ENCODE peak calls at places on chromosomes 6 and 20, in seven cellular contexts. I is HT1080; S is activated CD8-positive, alpha-beta memory T cell treated with anti-CD3 and anti-CD28 coated beads, Interleukin-2, amount 50 U/mL, for 4 hours; P is HT-29; T is activated T-helper 1 cell treated with Interleukin-2 at 50 U/mL for 16 hours; M is K562; D is A673. B is an unnamed sample.

GRCh38 chr20:32302507-32302872 is 25.0 kb downstream of the KIF3B start:
- DNase-seq in D (no peak), M (no peak), P (no peak), T (no peak), S (no peak), I (no peak), B (no peak)

GRCh38 chr6:149267513-149268043 is 49.9 kb upstream of the TAB2 start:
- DNase-seq in M (no peak), S (no peak), I (no peak), P (no peak), D (no peak), T (no peak), B (no peak)

GRCh38 chr6:143739341-143739851 is 61.6 kb downstream of the PHACTR2 start:
- DNase-seq in M (no peak), D (no peak), T (no peak), I (no peak), P (no peak), S (no peak), B (no peak)

GRCh38 chr6:142187209-142187608 is 40.1 kb downstream of the VTA1 start:
- DNase-seq in M (peak), I (peak), D (peak), P (no peak), T (no peak), S (no peak), B (peak)

GRCh38 chr20:38878798-38879197 is 47.4 kb upstream of the FAM83D start:
- DNase-seq in T (no peak), S (no peak), M (peak), D (peak), I (peak), P (peak), B (no peak)

GRCh38 chr6:157317129-157317814 is 6.0 kb downstream of the TMEM242 start:
- DNase-seq in P (peak), S (no peak), I (peak), T (no peak), M (peak), D (peak), B (peak)

GRCh38 chr6:103983000-103983399 is 876.7 kb downstream of the HACE1 start:
- DNase-seq in I (no peak), P (no peak), S (no peak), D (peak), T (no peak), M (no peak), B (no peak)

GRCh38 chr6:129475477-129476247 is 234.3 kb downstream of the ARHGAP18 start:
- DNase-seq in I (no peak), T (no peak), M (no peak), P (no peak), D (no peak), S (no peak), B (no peak)

GRCh38 chr6:2659882-2660281 is 90.8 kb downstream of the MYLK4 start:
- DNase-seq in D (no peak), S (no peak), P (no peak), I (peak), M (no peak), T (no peak), B (peak)

GRCh38 chr20:45104786-45105185 is 3.9 kb upstream of the KCNS1 start:
- DNase-seq in I (peak), D (peak), T (no peak), P (no peak), M (no peak), S (no peak), B (peak)

GRCh38 chr20:45306431-45306982 is at the start of gene RBPJL:
- DNase-seq in M (peak), S (peak), P (no peak), I (no peak), D (no peak), T (peak), B (no peak)

GRCh38 chr6:88459224-88459623 is 293.1 kb upstream of the CNR1 start:
- DNase-seq in M (no peak), S (no peak), T (no peak), I (no peak), D (no peak), P (no peak), B (no peak)

GRCh38 chr20:16560661-16561060 is 12.6 kb downstream of the KIF16B start:
- DNase-seq in M (no peak), D (no peak), T (no peak), I (no peak), S (no peak), P (no peak), B (no peak)

GRCh38 chr6:14068133-14068532 is 49.4 kb upstream of the CD83 start:
- DNase-seq in D (no peak), I (peak), S (no peak), M (no peak), T (no peak), P (no peak), B (peak)

GRCh38 chr6:13523826-13524622 is 36.6 kb upstream of the GFOD1 start:
- DNase-seq in P (no peak), T (no peak), M (no peak), S (no peak), D (no peak), I (no peak), B (no peak)

GRCh38 chr6:37303891-37304503 is 46.1 kb upstream of the TMEM217 start:
- DNase-seq in S (no peak), P (peak), T (no peak), D (peak), M (peak), I (peak), B (peak)

GRCh38 chr6:138572200-138572875 is 73.0 kb upstream of the NHSL1 start:
- DNase-seq in M (no peak), T (no peak), S (no peak), I (no peak), D (peak), P (peak), B (peak)

GRCh38 chr6:24887520-24887919 is 48.2 kb downstream of the RIPOR2 start:
- DNase-seq in S (no peak), T (no peak), D (peak), I (no peak), M (no peak), P (no peak), B (no peak)

GRCh38 chr20:1150968-1151367 is 32.6 kb downstream of the PSMF1 start:
- DNase-seq in S (no peak), T (no peak), M (no peak), D (no peak), I (no peak), P (no peak), B (no peak)

GRCh38 chr6:69866351-69867074 is at the start of gene COL19A1:
- DNase-seq in P (no peak), D (peak), S (peak), I (no peak), M (peak), T (no peak), B (no peak)

GRCh38 chr6:52834481-52834880 is 6.1 kb downstream of the GSTA5 start:
- DNase-seq in T (no peak), S (no peak), M (no peak), P (no peak), I (no peak), D (no peak), B (no peak)